ENCODE peak calls at places on chromosomes 4 and X, in four cellular contexts. T, K, G and H are unnamed samples.

GRCh38 chrX:39301041-39301440 is 499.8 kb downstream of the MID1IP1 start:
- DNase-seq in K (no peak), T (no peak), G (no peak), H (no peak)

GRCh38 chrX:11329016-11329415 is 35.8 kb downstream of the AMELX start:
- DNase-seq in G (no peak), T (no peak), K (peak; percentile 8), H (no peak)

GRCh38 chr4:85028910-85029309 is 62.4 kb upstream of the WDFY3 start:
- DNase-seq in K (no peak), T (no peak), G (no peak), H (no peak)

GRCh38 chr4:175277816-175278215 is 359.7 kb downstream of the ADAM29 start:
- DNase-seq in K (no peak), T (no peak), G (no peak), H (no peak)

GRCh38 chrX:140034916-140035315 is 69.6 kb upstream of the CXorf66 start:
- DNase-seq in T (peak; percentile 10), G (no peak), K (no peak), H (no peak)

GRCh38 chr4:169810325-169811323 is 52.9 kb upstream of the HPF1 start:
- DNase-seq in G (no peak), K (peak; percentile 76), T (peak; percentile 63), H (no peak)

GRCh38 chrX:151370906-151371305 is 26.1 kb upstream of the VMA21 start:
- DNase-seq in T (no peak), K (no peak), G (no peak), H (no peak)

GRCh38 chrX:40153335-40154221 is 55.8 kb upstream of the BCOR start:
- DNase-seq in T (peak; percentile 79), G (no peak), K (no peak), H (no peak)

GRCh38 chr4:123478859-123479345 is 82.3 kb downstream of the SPRY1 start:
- DNase-seq in G (peak; percentile 74), T (no peak), K (peak; percentile 50), H (no peak)

GRCh38 chr4:157045507-157046127 is 30.3 kb upstream of the GLRB start:
- DNase-seq in G (no peak), T (peak; percentile 43), K (peak; percentile 74), H (no peak)

GRCh38 chrX:71131510-71131909 is 13.1 kb downstream of the MED12 start:
- DNase-seq in G (no peak), T (no peak), K (no peak), H (no peak)

GRCh38 chr4:3340703-3341088 is 47.9 kb downstream of the RGS12 start:
- DNase-seq in G (peak; percentile 86), K (no peak), T (no peak), H (no peak)
- TF ChIP-seq CTCF in G (no peak), K (no peak), T (no peak), H (no peak)

GRCh38 chrX:136531951-136532350 is at the start of gene VGLL1:
- DNase-seq in G (no peak), K (no peak), T (no peak), H (no peak)

GRCh38 chrX:136528645-136529315 is 3.2 kb upstream of the VGLL1 start:
- DNase-seq in G (no peak), T (no peak), K (no peak), H (no peak)

GRCh38 chrX:136534131-136534530 is 2.1 kb downstream of the VGLL1 start:
- DNase-seq in T (no peak), K (no peak), G (no peak), H (no peak)

GRCh38 chrX:136525738-136526606 is 6.0 kb upstream of the VGLL1 start:
- DNase-seq in K (peak; percentile 78), G (peak; percentile 59), T (no peak), H (no peak)

GRCh38 chrX:136529795-136530194 is 2.2 kb upstream of the VGLL1 start:
- DNase-seq in T (no peak), G (no peak), K (no peak), H (no peak)
- TF ChIP-seq CTCF in T (no peak), G (no peak), K (no peak), H (no peak)

GRCh38 chrX:107970073-107970472 is 12.1 kb downstream of the TEX13B start:
- DNase-seq in G (no peak), K (no peak), T (no peak), H (no peak)

GRCh38 chrX:107968623-107969022 is 13.5 kb downstream of the TEX13B start:
- DNase-seq in G (no peak), K (no peak), T (no peak), H (no peak)

GRCh38 chrX:107971636-107972035 is 10.5 kb downstream of the TEX13B start:
- DNase-seq in K (no peak), T (no peak), G (no peak), H (no peak)
- TF ChIP-seq CTCF in K (no peak), T (no peak), G (no peak), H (no peak)

GRCh38 chrX:36897690-36898089 is 110.5 kb upstream of the FAM47C start:
- DNase-seq in T (no peak), G (no peak), K (no peak), H (no peak)

DNA sequence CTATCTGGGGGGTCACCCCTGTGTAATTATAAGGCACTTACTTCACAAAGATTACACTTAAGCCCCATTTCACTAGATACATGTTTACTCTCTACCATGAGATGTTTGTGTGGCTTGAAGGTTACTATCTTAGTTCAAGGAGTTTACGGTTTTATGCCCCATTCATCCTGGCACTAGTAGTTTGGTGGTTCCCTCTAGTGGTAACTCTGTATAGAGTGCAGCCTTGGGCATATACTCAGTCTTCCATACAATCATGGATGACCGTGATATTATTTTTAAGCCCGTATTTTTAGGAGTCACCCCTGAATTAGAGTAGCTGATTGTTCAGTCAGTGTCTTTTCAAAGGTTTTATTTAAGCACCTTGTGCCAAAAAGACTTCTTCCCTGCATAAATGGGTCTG is 109.9 kb upstream of the FAM47C start:
- DNase-seq in G (no peak), K (no peak), T (no peak), H (no peak)
- TF ChIP-seq CTCF in G (no peak), K (peak; percentile 33), T (peak; percentile 35), H (no peak)